ENCODE peak calls at places on chromosomes 16 and 17, in five cellular contexts. W is heart right ventricle, P is thyroid gland, F is breast epithelium, S is PC-9. T is an unnamed sample.
A peak's percentile ranks its signal among the peaks of the same experiment; 100 is the strongest.

GRCh38 chr17:6681671-6682070 is 30.1 kb downstream of the C17orf100 start:
- DNase-seq in W (no peak), P (no peak), F (no peak), S (no peak), T (peak; percentile 73)

GRCh38 chr16:25126820-25127232 is 15.3 kb downstream of the LCMT1 start:
- DNase-seq in W (no peak), P (no peak), F (no peak), S (peak; percentile 67), T (peak; percentile 90)

GRCh38 chr17:2337811-2338657 is 733 bp downstream of the SGSM2 start:
- DNase-seq in W (peak; percentile 36), P (peak; percentile 70), F (peak; percentile 58), S (peak; percentile 78), T (no peak)

GRCh38 chr16:73768786-73769203 is 527.8 kb upstream of the PSMD7 start:
- DNase-seq in W (no peak), P (no peak), F (no peak), S (no peak), T (no peak)

GRCh38 chr16:30041841-30042240 is 10.8 kb upstream of the TLCD3B start:
- DNase-seq in W (no peak), P (no peak), F (no peak), S (no peak), T (no peak)

GRCh38 chr17:68863091-68863652 is 92.0 kb downstream of the ABCA8 start:
- DNase-seq in W (no peak), P (no peak), F (no peak), S (no peak), T (no peak)

GRCh38 chr16:65343556-65343955 is 221.7 kb upstream of the CDH11 start:
- DNase-seq in W (no peak), P (no peak), F (no peak), S (no peak), T (no peak)

GRCh38 chr17:17156511-17156910 is 49.6 kb downstream of the PLD6 start:
- DNase-seq in W (no peak), P (no peak), F (no peak), S (no peak), T (peak; percentile 21)

GRCh38 chr16:30413116-30413806 is 5.9 kb downstream of the ZNF771 start:
- DNase-seq in W (no peak), P (no peak), F (no peak), S (no peak), T (no peak)

GRCh38 chr17:57464191-57464864 is 208.0 kb downstream of the MSI2 start:
- DNase-seq in W (peak; percentile 60), P (no peak), F (no peak), S (no peak), T (no peak)

GRCh38 chr17:39187152-39187830 is 10.2 kb downstream of the CACNB1 start:
- DNase-seq in W (no peak), P (no peak), F (no peak), S (no peak), T (no peak)

GRCh38 chr17:80036715-80037477 is 454 bp downstream of the CCDC40 start:
- DNase-seq in W (peak; percentile 50), P (no peak), F (no peak), S (no peak), T (no peak)

GRCh38 chr17:34314279-34314678 is 5.0 kb upstream of the CCL8 start:
- DNase-seq in W (peak; percentile 29), P (no peak), F (no peak), S (no peak), T (no peak)

GRCh38 chr17:58565389-58566311 is 51.2 kb upstream of the MTMR4 start:
- DNase-seq in W (no peak), P (no peak), F (no peak), S (peak; percentile 10), T (peak; percentile 76)

GRCh38 chr17:58572846-58573245 is 58.4 kb upstream of the MTMR4 start:
- DNase-seq in W (no peak), P (no peak), F (no peak), S (no peak), T (no peak)

GRCh38 chr17:58568050-58568830 is 53.8 kb upstream of the MTMR4 start:
- DNase-seq in W (no peak), P (no peak), F (no peak), S (no peak), T (no peak)

GRCh38 chr17:58570758-58571157 is 56.3 kb upstream of the MTMR4 start:
- DNase-seq in W (no peak), P (no peak), F (no peak), S (no peak), T (no peak)

DNA sequence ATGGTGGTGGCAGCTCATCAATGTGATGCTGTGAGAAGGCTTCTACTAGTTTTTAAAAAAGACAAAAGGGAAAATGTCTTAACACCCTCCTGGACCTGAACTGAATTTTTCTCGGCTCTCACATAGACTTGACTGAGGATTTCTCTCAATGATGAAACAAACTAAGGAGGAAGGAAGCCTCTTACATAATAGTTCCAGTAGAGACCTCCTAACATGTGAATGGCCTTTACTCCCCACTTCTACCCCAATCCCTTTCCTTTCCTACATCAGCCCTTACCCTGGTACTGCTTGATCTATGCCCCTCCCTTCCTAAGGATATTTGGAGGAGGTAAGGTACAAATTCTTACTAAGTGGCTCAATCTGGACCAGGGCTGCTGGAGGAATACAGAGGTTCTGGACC is 54.8 kb upstream of the MTMR4 start:
- DNase-seq in W (no peak), P (no peak), F (no peak), S (no peak), T (no peak)
- H3K27ac ChIP-seq in W (no peak overlapping the region), P (no peak overlapping the region), F (no peak overlapping the region), S (no peak overlapping the region), T (no peak overlapping the region)

GRCh38 chr16:69171325-69172095 is 15.5 kb upstream of the SNTB2 start:
- DNase-seq in W (no peak), P (no peak), F (no peak), S (no peak), T (no peak)

GRCh38 chr16:69180011-69180338 is 7.0 kb upstream of the SNTB2 start:
- DNase-seq in W (no peak), P (no peak), F (no peak), S (no peak), T (no peak)

GRCh38 chr16:69179255-69180010 is 7.5 kb upstream of the SNTB2 start:
- DNase-seq in W (peak; percentile 77), P (peak; percentile 91), F (peak; percentile 89), S (peak; percentile 58), T (peak; percentile 21)

DNA sequence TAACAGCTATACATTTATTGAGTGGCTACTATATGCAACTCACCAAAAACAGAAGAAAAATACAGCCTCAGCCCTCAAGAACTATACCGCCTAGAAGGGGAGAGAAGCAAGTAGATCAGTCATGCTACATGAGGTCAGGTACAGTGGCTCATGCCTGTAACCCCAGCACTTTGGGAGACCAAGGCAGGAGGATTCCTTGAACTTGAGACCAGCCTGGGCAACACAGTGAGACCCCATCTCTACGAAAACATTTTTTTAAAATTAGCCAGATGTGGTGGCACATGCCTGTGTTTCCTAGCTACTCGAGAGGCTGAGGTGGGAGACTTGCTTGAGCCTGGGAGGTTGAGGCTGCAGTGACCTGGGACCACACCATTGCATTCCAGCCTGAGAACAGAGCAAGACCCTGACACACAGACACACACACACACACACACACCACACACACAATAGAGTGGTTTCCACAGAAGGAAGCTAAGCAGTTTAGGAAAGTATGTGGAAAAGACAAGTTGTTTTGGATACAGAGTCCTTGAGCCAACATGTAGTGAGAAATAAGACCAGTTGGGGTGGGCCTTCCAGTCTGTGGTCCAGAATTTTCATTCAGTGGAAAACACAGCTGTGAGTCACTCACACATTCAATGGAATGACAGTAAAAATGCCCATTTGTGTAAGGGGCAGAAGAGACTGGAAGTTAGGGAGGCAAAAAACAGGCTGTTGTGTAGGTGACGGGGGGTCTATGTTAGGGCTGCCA is 10.8 kb upstream of the SNTB2 start:
- DNase-seq in W (no peak), P (no peak), F (no peak), S (no peak), T (no peak)
- TF ChIP-seq CTCF in W (no peak), P (no peak), F (no peak), S (no peak), T (no peak)

GRCh38 chr16:66882702-66883101 is 2.4 kb downstream of the PDP2 start:
- DNase-seq in W (no peak), P (no peak), F (no peak), S (no peak), T (no peak)

GRCh38 chr16:66881964-66882508 is 1.7 kb downstream of the PDP2 start:
- DNase-seq in W (no peak), P (no peak), F (no peak), S (no peak), T (no peak)

GRCh38 chr16:66880288-66881013 is at the start of gene PDP2:
- DNase-seq in W (peak; percentile 96), P (peak; percentile 98), F (peak; percentile 96), S (peak; percentile 95), T (peak; percentile 89)

GRCh38 chr16:66881560-66881959 is 1.2 kb downstream of the PDP2 start:
- DNase-seq in W (no peak), P (peak; percentile 41), F (no peak), S (no peak), T (no peak)

DNA sequence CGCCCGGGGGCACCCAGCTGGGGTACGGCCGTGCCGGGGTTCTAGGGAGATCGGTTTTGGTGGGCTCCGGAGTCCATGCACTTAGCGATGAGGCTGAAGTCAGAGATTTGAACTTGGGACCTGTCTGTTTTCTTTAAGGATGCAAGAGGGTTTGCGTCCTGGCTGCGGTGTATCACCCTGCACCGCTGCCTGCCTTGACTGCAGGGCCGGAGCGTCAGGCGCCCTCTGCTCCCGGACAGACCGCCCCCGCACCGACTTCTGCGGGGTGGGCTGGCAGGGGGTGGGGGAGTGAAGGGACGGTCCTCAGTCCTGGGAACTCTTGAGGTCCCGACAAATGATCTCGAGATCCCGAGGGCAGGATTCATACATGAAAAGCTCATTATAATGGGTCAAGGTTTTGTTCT is 701 bp downstream of the PDP2 start:
- DNase-seq in W (no peak), P (peak; percentile 47), F (peak; percentile 26), S (no peak), T (no peak)
- H3K27ac ChIP-seq in W (peak overlapping the region; percentile 75), P (peak overlapping the region; percentile 78), F (peak overlapping the region; percentile 83), S (no peak overlapping the region), T (peak overlapping the region; percentile 33)

DNA sequence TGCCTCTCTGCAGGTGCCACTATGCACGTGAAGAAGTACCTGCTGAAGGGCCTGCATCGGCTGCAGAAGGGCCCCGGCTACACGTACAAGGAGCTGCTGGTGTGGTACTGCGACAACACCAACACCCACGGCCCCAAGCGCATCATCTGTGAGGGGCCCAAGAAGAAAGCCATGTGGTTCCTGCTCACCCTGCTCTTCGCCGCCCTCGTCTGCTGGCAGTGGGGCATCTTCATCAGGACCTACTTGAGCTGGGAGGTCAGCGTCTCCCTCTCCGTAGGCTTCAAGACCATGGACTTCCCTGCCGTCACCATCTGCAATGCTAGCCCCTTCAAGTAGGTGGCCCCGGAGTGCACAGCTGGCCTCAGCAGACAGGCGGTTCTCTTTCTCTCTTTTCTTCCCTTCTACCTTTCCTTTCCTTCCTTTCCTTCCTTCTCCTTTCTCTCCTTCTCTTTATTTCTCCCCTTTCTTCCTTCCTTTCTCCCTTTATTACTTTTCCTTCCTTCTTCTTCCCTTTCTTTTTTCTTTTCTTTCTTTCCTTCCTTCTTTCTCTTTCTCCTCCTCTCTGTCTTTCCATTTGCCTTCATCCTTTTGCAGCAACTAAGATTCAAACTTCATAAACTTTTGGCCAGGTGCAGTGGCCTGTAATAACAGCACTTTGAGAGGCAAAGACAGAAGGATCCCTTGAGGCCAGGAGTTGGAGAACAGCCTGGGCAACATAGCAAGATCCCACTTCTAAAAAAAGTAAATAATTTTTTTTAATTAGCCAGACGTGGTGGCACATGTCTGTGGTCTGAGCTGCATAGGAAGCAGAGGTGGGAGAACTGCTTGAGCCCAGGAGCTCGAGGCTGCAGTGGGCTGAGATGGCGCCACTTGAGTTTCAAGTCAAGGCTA is 46.7 kb downstream of the SCNN1B start:
- DNase-seq in W (no peak), P (no peak), F (no peak), S (no peak), T (no peak)
- TF ChIP-seq CTCF in W (no peak), P (no peak), F (no peak), S (no peak), T (no peak)

GRCh38 chr16:11050954-11051353 is 106.6 kb downstream of the CLEC16A start:
- DNase-seq in W (no peak), P (no peak), F (no peak), S (no peak), T (no peak)
- H3K27ac ChIP-seq in W (no peak overlapping the region), P (no peak overlapping the region), F (no peak overlapping the region), S (no peak overlapping the region), T (no peak overlapping the region)